ENCODE peak calls at places on chromosomes 3 and 15, in six cellular contexts. R is NCI-H1694 treated with DMSO at 0.1 percent for 48 hours; D is T-helper 2 cell; S is WTC11; M is activated CD4-positive, alpha-beta T cell treated with anti-CD3 and anti-CD28 coated beads, Interleukin-2, amount 50 U/mL, for 24 hours; B is mucosa of gallbladder. I is an unnamed sample.

GRCh38 chr3:126485956-126486884 is 10.5 kb upstream of the ZXDC start:
- DNase-seq in R (peak), S (no peak), B (no peak), D (no peak), M (no peak), I (no peak)

GRCh38 chr3:160567774-160568173 is 2.4 kb upstream of the KPNA4 start:
- DNase-seq in R (no peak), S (no peak), D (no peak), B (no peak), M (no peak), I (no peak)

GRCh38 chr15:36905908-36906307 is 194.4 kb downstream of the MEIS2 start:
- DNase-seq in R (no peak), D (no peak), S (no peak), M (no peak), B (peak), I (no peak)

GRCh38 chr3:41936384-41936783 is 25.5 kb downstream of the ULK4 start:
- DNase-seq in R (no peak), S (no peak), M (no peak), B (no peak), D (no peak), I (no peak)

GRCh38 chr3:99859855-99860254 is 42.2 kb downstream of the CMSS1 start:
- DNase-seq in B (no peak), D (no peak), M (no peak), R (no peak), S (no peak), I (no peak)

GRCh38 chr3:53753518-53754183 is 92.6 kb downstream of the CHDH start:
- DNase-seq in M (no peak), R (no peak), S (no peak), B (no peak), D (no peak), I (no peak)

GRCh38 chr3:132637590-132637989 is 22.0 kb downstream of the ACAD11 start:
- DNase-seq in D (no peak), M (no peak), R (no peak), B (no peak), S (no peak), I (no peak)

GRCh38 chr3:154095832-154096421 is 25.3 kb upstream of the ARHGEF26 start:
- DNase-seq in R (no peak), S (no peak), B (no peak), D (no peak), M (no peak), I (no peak)

I was measured in transverse colon.